ENCODE peak calls at places on chromosomes 13 and 19, in nine cellular contexts. F is nucleus accumbens; K is RPMI8226; X is SW 1271; W is aorta; N is thyroid gland; R is EH; V is effector CD4-positive, alpha-beta T cell; Q is tibial artery. E is an unnamed sample.

GRCh38 chr13:23621316-23621645 is 51.1 kb downstream of the TNFRSF19 start:
- DNase-seq in F (no peak), K (no peak), X (peak; percentile 4), W (no peak), N (no peak), R (peak; percentile 90), V (no peak), Q (no peak), E (no peak)

GRCh38 chr13:97724450-97724849 is 229.0 kb upstream of the IPO5 start:
- DNase-seq in F (no peak), K (no peak), X (no peak), W (no peak), N (peak; percentile 10), R (no peak), V (no peak), Q (no peak), E (no peak)

GRCh38 chr13:44417446-44417845 is 43.8 kb downstream of the SERP2 start:
- DNase-seq in F (no peak), K (no peak), X (no peak), W (no peak), N (no peak), R (no peak), V (no peak), Q (no peak), E (no peak)

GRCh38 chr13:75489502-75490263 is 7.7 kb upstream of the TBC1D4 start:
- DNase-seq in F (no peak), K (peak; percentile 11), X (no peak), W (no peak), N (peak; percentile 86), R (peak; percentile 60), V (no peak), Q (no peak), E (peak; percentile 26)

GRCh38 chr19:8697671-8698432 is 743 bp downstream of the ACTL9 start:
- DNase-seq in F (no peak), K (no peak), X (no peak), W (no peak), N (no peak), R (no peak), V (no peak), Q (no peak), E (no peak)

GRCh38 chr13:62879071-62879470 is 1463.4 kb upstream of the PCDH20 start:
- DNase-seq in F (no peak), K (no peak), X (no peak), W (no peak), N (no peak), R (peak; percentile 3), V (no peak), Q (no peak), E (no peak)

GRCh38 chr13:23766199-23766771 is 122.9 kb downstream of the MIPEP start:
- DNase-seq in F (no peak), K (no peak), X (no peak), W (no peak), N (no peak), R (no peak), V (no peak), Q (no peak), E (no peak)

GRCh38 chr19:28519950-28520861 is 692.7 kb downstream of the UQCRFS1 start:
- DNase-seq in F (no peak), K (no peak), X (no peak), W (no peak), N (no peak), R (no peak), V (no peak), Q (no peak), E (peak; percentile 64)

GRCh38 chr19:39858541-39858940 is 12.4 kb upstream of the FBL start:
- DNase-seq in F (no peak), K (no peak), X (no peak), W (no peak), N (no peak), R (peak; percentile 81), V (no peak), Q (no peak), E (peak; percentile 53)

GRCh38 chr13:49629196-49629938 is 1.1 kb downstream of the ARL11 start:
- DNase-seq in F (no peak), K (no peak), X (no peak), W (no peak), N (no peak), R (no peak), V (no peak), Q (no peak), E (no peak)

GRCh38 chr19:27777726-27778125 is 1435.2 kb downstream of the UQCRFS1 start:
- DNase-seq in F (no peak), K (no peak), X (no peak), W (no peak), N (no peak), R (no peak), V (no peak), Q (no peak), E (no peak)

GRCh38 chr13:31328549-31329229 is 128.9 kb downstream of the B3GLCT start:
- DNase-seq in F (no peak), K (no peak), X (no peak), W (no peak), N (no peak), R (no peak), V (no peak), Q (no peak), E (no peak)

GRCh38 chr19:49106648-49107135 is 7.5 kb upstream of the LIN7B start:
- DNase-seq in F (no peak), K (peak; percentile 40), X (peak; percentile 12), W (no peak), N (peak; percentile 44), R (peak; percentile 58), V (peak; percentile 53), Q (no peak), E (peak; percentile 59)

GRCh38 chr19:8304841-8305621 is 3.1 kb downstream of the CD320 start:
- DNase-seq in F (no peak), K (no peak), X (no peak), W (peak; percentile 44), N (no peak), R (no peak), V (no peak), Q (peak; percentile 62), E (peak; percentile 15)

GRCh38 chr19:53409505-53410204 is 14.7 kb downstream of the ZNF765 start:
- DNase-seq in F (no peak), K (no peak), X (no peak), W (no peak), N (no peak), R (no peak), V (no peak), Q (no peak), E (no peak)

GRCh38 chr13:110230661-110231347 is 76.2 kb downstream of the COL4A1 start:
- DNase-seq in F (no peak), K (no peak), X (no peak), W (no peak), N (no peak), R (no peak), V (no peak), Q (peak; percentile 60), E (no peak)

GRCh38 chr13:47835470-47836228 is 165.4 kb downstream of the SUCLA2 start:
- DNase-seq in F (no peak), K (no peak), X (no peak), W (no peak), N (no peak), R (no peak), V (no peak), Q (no peak), E (no peak)

GRCh38 chr19:49567722-49568454 is 12.5 kb downstream of the NOSIP start:
- DNase-seq in F (no peak), K (no peak), X (no peak), W (no peak), N (no peak), R (peak; percentile 29), V (peak; percentile 67), Q (no peak), E (no peak)

GRCh38 chr19:18762125-18763023 is 28.7 kb downstream of the COMP start:
- DNase-seq in F (peak; percentile 33), K (peak; percentile 39), X (no peak), W (peak; percentile 73), N (peak; percentile 99), R (peak; percentile 6), V (no peak), Q (peak; percentile 80), E (peak; percentile 100)

GRCh38 chr13:48626077-48626449 is 27.7 kb upstream of the CYSLTR2 start:
- DNase-seq in F (no peak), K (no peak), X (no peak), W (no peak), N (no peak), R (no peak), V (no peak), Q (no peak), E (peak; percentile 59)

GRCh38 chr13:67258482-67258881 is 28.3 kb upstream of the PCDH9 start:
- DNase-seq in F (no peak), K (no peak), X (no peak), W (no peak), N (no peak), R (no peak), V (no peak), Q (no peak), E (no peak)

GRCh38 chr13:109760372-109760771 is 26.0 kb downstream of the IRS2 start:
- DNase-seq in F (no peak), K (no peak), X (no peak), W (no peak), N (no peak), R (no peak), V (no peak), Q (no peak), E (no peak)

GRCh38 chr13:80096383-80096782 is 244.5 kb downstream of the SPRY2 start:
- DNase-seq in F (no peak), K (no peak), X (no peak), W (no peak), N (no peak), R (no peak), V (no peak), Q (no peak), E (no peak)

GRCh38 chr13:94464771-94465170 is 14.7 kb downstream of the DCT start:
- DNase-seq in F (no peak), K (no peak), X (no peak), W (no peak), N (no peak), R (no peak), V (no peak), Q (no peak), E (no peak)

GRCh38 chr13:93227906-93228801 is 1.5 kb downstream of the GPC6 start:
- DNase-seq in F (peak; percentile 30), K (no peak), X (peak; percentile 64), W (peak; percentile 61), N (peak; percentile 10), R (peak; percentile 88), V (no peak), Q (peak; percentile 86), E (no peak)

GRCh38 chr13:79791471-79792042 is 310.6 kb downstream of the NDFIP2 start:
- DNase-seq in F (no peak), K (no peak), X (no peak), W (no peak), N (no peak), R (no peak), V (no peak), Q (no peak), E (no peak)

GRCh38 chr13:96780105-96780504 is 214.2 kb downstream of the OXGR1 start:
- DNase-seq in F (no peak), K (peak; percentile 55), X (no peak), W (no peak), N (no peak), R (no peak), V (no peak), Q (no peak), E (no peak)

GRCh38 chr19:43576479-43576878 is 878 bp downstream of the PINLYP start:
- DNase-seq in F (no peak), K (no peak), X (no peak), W (no peak), N (no peak), R (no peak), V (no peak), Q (no peak), E (no peak)

GRCh38 chr19:39154626-39155100 is 29.1 kb downstream of the PAK4 start:
- DNase-seq in F (no peak), K (no peak), X (no peak), W (no peak), N (peak; percentile 92), R (no peak), V (no peak), Q (no peak), E (peak; percentile 91)

GRCh38 chr13:113589961-113590339 is 5.4 kb downstream of the TFDP1 start:
- DNase-seq in F (no peak), K (no peak), X (no peak), W (no peak), N (no peak), R (no peak), V (no peak), Q (no peak), E (no peak)

GRCh38 chr13:111092685-111093084 is 22.4 kb upstream of the ARHGEF7 start:
- DNase-seq in F (no peak), K (no peak), X (no peak), W (no peak), N (no peak), R (no peak), V (no peak), Q (no peak), E (no peak)